ENCODE peak calls at places on chromosomes 11 and 22, in ten cellular contexts. R, Z, W, T, C, B, E, F, J and G are unnamed samples.

GRCh38 chr11:43576834-43577521 is 103.6 kb upstream of the HSD17B12 start:
- DNase-seq in R (no peak), J (no peak), C (peak), B (no peak), F (peak), Z (no peak), T (no peak), E (peak), W (peak), G (peak)

GRCh38 chr22:25881353-25881752 is 139.4 kb downstream of the MYO18B start:
- DNase-seq in F (no peak), Z (no peak), R (no peak), B (no peak), J (no peak), T (no peak), C (no peak), W (no peak), E (no peak), G (no peak)

GRCh38 chr22:19448076-19448607 is 631 bp upstream of the C22orf39 start:
- DNase-seq in B (no peak), T (peak), J (no peak), R (no peak), F (peak), W (peak), Z (no peak), C (peak), E (peak), G (peak)

GRCh38 chr22:49701380-49702067 is 126.1 kb downstream of the BRD1 start:
- DNase-seq in Z (no peak), W (no peak), C (peak), E (no peak), R (no peak), F (no peak), T (no peak), B (no peak), J (no peak), G (no peak)

GRCh38 chr22:27718186-27719032 is 83.1 kb downstream of the MN1 start:
- DNase-seq in W (peak), Z (peak), F (no peak), J (no peak), T (peak), C (peak), R (peak), B (peak), E (peak), G (no peak)

GRCh38 chr11:73114835-73115220 is 27.3 kb downstream of the FCHSD2 start:
- DNase-seq in T (no peak), F (no peak), B (no peak), Z (no peak), C (no peak), E (no peak), W (no peak), R (no peak), J (no peak), G (no peak)

GRCh38 chr11:19769820-19770219 is 57.2 kb downstream of the NAV2 start:
- DNase-seq in W (peak), C (peak), R (no peak), Z (no peak), F (no peak), T (no peak), J (no peak), B (no peak), E (peak), G (no peak)

GRCh38 chr22:49963647-49964026 is 3.1 kb downstream of the PIM3 start:
- DNase-seq in R (peak), C (no peak), Z (no peak), T (peak), W (no peak), J (no peak), E (no peak), B (no peak), F (no peak), G (no peak)

GRCh38 chr11:12167098-12167999 is 57.0 kb downstream of the MICAL2 start:
- DNase-seq in T (no peak), W (peak), Z (no peak), B (no peak), C (peak), J (no peak), R (no peak), E (peak), F (no peak), G (peak)

GRCh38 chr11:129440028-129440630 is 64.5 kb downstream of the BARX2 start:
- DNase-seq in W (no peak), Z (no peak), B (no peak), J (peak), F (no peak), T (peak), E (no peak), R (no peak), C (peak), G (no peak)

GRCh38 chr11:19673924-19674390 is 38.7 kb upstream of the NAV2 start:
- DNase-seq in T (peak), F (no peak), B (peak), E (peak), W (peak), C (no peak), J (no peak), R (no peak), Z (peak), G (no peak)

GRCh38 chr22:27336151-27337090 is 465.1 kb downstream of the MN1 start:
- DNase-seq in E (no peak), C (peak), F (no peak), J (no peak), Z (no peak), R (no peak), T (no peak), W (peak), B (no peak), G (no peak)

GRCh38 chr11:28632338-28632737 is 524.1 kb downstream of the METTL15 start:
- DNase-seq in J (no peak), R (no peak), F (no peak), B (no peak), W (no peak), E (no peak), Z (no peak), C (peak), T (no peak), G (no peak)

GRCh38 chr11:60795291-60795690 is 10.2 kb downstream of the MS4A10 start:
- DNase-seq in T (no peak), Z (no peak), F (no peak), E (no peak), C (no peak), B (no peak), R (no peak), J (no peak), W (no peak), G (no peak)

GRCh38 chr22:44162960-44163359 is 17.8 kb upstream of the PARVG start:
- DNase-seq in B (no peak), C (no peak), R (no peak), Z (no peak), E (no peak), W (no peak), T (no peak), J (no peak), F (no peak), G (no peak)

GRCh38 chr11:95821640-95822039 is 31.3 kb downstream of the CEP57 start:
- DNase-seq in C (peak), Z (no peak), J (no peak), W (peak), E (peak), R (no peak), F (no peak), B (no peak), T (no peak), G (no peak)

GRCh38 chr11:73239111-73239521 is 21.0 kb downstream of the P2RY2 start:
- DNase-seq in E (no peak), Z (no peak), B (peak), R (no peak), T (no peak), C (no peak), F (no peak), J (no peak), W (no peak), G (no peak)

GRCh38 chr22:43971112-43971511 is 15.9 kb downstream of the SAMM50 start:
- DNase-seq in F (no peak), B (no peak), W (no peak), Z (no peak), C (no peak), R (no peak), E (no peak), T (no peak), J (no peak), G (no peak)

GRCh38 chr11:124762624-124763155 is 600 bp upstream of the ESAM start:
- DNase-seq in B (no peak), T (no peak), E (no peak), C (peak), R (no peak), W (no peak), F (no peak), J (no peak), Z (no peak), G (no peak)

GRCh38 chr11:3157381-3158130 is 7.6 kb downstream of the OSBPL5 start:
- DNase-seq in W (peak), F (no peak), Z (peak), B (no peak), J (no peak), R (no peak), E (no peak), C (peak), T (peak), G (peak)

GRCh38 chr11:6617315-6617781 is 1.9 kb downstream of the TPP1 start:
- DNase-seq in Z (no peak), F (no peak), J (no peak), R (no peak), C (no peak), B (no peak), E (no peak), T (no peak), W (no peak), G (no peak)

GRCh38 chr11:46366260-46366659 is 15.2 kb upstream of the MDK start:
- DNase-seq in T (no peak), Z (no peak), E (no peak), F (no peak), R (no peak), C (no peak), J (no peak), B (no peak), W (no peak), G (no peak)

GRCh38 chr22:23549198-23549595 is 30.9 kb downstream of the IGLL1 start:
- DNase-seq in E (no peak), T (no peak), J (no peak), W (no peak), B (peak), Z (no peak), F (peak), C (no peak), R (no peak), G (no peak)

GRCh38 chr11:30579348-30579747 is 6.8 kb downstream of the MPPED2 start:
- DNase-seq in C (no peak), W (no peak), B (no peak), T (no peak), E (no peak), J (no peak), Z (no peak), F (no peak), R (no peak), G (no peak)

GRCh38 chr11:46736615-46737014 is 17.6 kb downstream of the F2 start:
- DNase-seq in E (no peak), J (no peak), C (peak), F (no peak), Z (no peak), W (peak), B (no peak), T (no peak), R (no peak), G (no peak)

GRCh38 chr22:22578702-22579424 is 19.8 kb upstream of the PRAME start:
- DNase-seq in F (no peak), J (no peak), W (peak), E (peak), T (no peak), C (no peak), R (no peak), Z (peak), B (no peak), G (no peak)

GRCh38 chr11:35412285-35412684 is 7.1 kb downstream of the SLC1A2 start:
- DNase-seq in C (peak), E (peak), W (peak), T (no peak), J (no peak), R (no peak), B (no peak), F (no peak), Z (no peak), G (no peak)

GRCh38 chr22:50728523-50728931 is 9.5 kb upstream of the ACR start:
- DNase-seq in T (no peak), Z (no peak), F (no peak), W (no peak), C (no peak), J (no peak), R (no peak), B (peak), E (no peak), G (no peak)

GRCh38 chr22:43110927-43111623 is 525 bp downstream of the BIK start:
- DNase-seq in J (no peak), F (no peak), C (peak), E (no peak), B (no peak), T (peak), Z (no peak), W (no peak), R (no peak), G (peak)

GRCh38 chr11:48001438-48002021 is 21.2 kb downstream of the PTPRJ start:
- DNase-seq in Z (no peak), R (no peak), J (no peak), E (peak), C (no peak), T (peak), F (no peak), B (no peak), W (peak), G (peak)

GRCh38 chr11:17753153-17753552 is 18.6 kb downstream of the KCNC1 start:
- DNase-seq in F (no peak), R (no peak), J (no peak), Z (peak), T (no peak), B (no peak), E (no peak), W (no peak), C (no peak), G (no peak)

DNA sequence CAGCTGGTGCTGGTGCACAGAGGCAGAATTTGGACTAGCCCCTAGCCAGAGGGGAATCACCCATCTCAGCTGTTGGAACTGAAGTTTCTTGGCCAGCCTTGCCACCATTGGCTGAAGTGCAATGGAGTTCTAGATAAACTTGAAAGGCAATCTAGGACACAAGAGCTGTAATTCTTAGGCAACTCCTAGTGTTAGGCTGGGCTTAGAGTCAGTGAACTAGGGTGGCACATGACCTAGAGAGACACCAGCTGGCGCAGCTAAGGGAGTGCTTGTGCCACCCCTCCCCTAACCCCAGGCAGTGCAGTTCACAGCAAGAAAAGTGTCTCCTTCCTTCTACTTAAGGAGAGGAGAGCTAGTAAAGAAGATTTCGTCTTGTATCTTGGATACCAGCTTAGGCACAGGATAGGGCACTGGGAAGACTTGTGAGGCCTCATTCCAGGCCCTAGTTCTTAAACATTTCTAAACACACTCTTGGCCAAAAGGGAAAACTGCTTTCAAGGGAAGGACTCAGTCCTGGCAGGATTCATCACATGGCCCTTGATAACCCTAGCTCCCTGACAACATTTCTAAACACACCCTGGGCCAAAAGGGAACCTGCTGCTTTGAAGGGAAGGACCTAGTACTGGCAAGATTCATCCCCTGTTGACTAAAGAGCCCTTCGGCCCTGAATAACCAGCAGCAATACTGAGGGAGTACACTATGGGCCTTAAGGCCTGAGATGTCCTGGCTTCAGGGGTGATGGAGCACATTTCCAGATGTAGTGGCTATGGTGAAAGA is 53.4 kb downstream of the XRRA1 start:
- DNase-seq in E (no peak), W (no peak), Z (no peak), R (no peak), J (no peak), B (no peak), C (no peak), T (no peak), F (no peak), G (no peak)
- TF ChIP-seq CTCF in E (no peak), W (no peak), Z (no peak), R (no peak), J (no peak), B (no peak), C (no peak), T (no peak), F (no peak), G (no peak)

GRCh38 chr22:41830174-41830573 is 2.7 kb upstream of the SREBF2 start:
- DNase-seq in T (no peak), C (no peak), F (no peak), Z (no peak), R (no peak), B (no peak), W (no peak), J (no peak), E (no peak), G (no peak)
- TF ChIP-seq CTCF in T (no peak), C (no peak), F (peak), Z (no peak), R (no peak), B (no peak), W (no peak), J (peak), E (no peak), G (no peak)

DNA sequence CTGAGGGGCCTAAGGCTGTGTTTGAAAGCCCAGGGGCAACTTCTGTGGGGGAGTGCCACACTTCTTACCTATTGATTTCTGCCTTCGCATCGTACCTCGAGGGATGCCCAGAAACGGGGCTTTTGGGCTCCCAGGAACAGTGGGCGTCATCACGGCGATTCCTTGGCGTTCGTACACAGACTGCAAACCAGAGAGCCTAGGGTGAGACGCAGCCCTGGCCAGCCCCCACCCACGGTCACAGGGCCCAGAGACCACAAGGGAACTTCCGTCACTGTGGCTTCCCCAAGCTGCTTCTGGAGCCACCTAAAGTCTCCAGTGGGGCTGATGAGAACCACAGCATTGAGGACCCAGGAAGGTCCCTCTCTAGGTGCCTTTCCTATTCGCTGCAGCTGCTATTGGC is 91.9 kb downstream of the CTTN start:
- DNase-seq in F (peak), C (no peak), T (no peak), B (no peak), Z (peak), J (no peak), R (no peak), E (no peak), W (no peak), G (peak)
- TF ChIP-seq CTCF in F (no peak), C (no peak), T (no peak), B (no peak), Z (no peak), J (no peak), R (no peak), E (no peak), W (no peak), G (no peak)

DNA sequence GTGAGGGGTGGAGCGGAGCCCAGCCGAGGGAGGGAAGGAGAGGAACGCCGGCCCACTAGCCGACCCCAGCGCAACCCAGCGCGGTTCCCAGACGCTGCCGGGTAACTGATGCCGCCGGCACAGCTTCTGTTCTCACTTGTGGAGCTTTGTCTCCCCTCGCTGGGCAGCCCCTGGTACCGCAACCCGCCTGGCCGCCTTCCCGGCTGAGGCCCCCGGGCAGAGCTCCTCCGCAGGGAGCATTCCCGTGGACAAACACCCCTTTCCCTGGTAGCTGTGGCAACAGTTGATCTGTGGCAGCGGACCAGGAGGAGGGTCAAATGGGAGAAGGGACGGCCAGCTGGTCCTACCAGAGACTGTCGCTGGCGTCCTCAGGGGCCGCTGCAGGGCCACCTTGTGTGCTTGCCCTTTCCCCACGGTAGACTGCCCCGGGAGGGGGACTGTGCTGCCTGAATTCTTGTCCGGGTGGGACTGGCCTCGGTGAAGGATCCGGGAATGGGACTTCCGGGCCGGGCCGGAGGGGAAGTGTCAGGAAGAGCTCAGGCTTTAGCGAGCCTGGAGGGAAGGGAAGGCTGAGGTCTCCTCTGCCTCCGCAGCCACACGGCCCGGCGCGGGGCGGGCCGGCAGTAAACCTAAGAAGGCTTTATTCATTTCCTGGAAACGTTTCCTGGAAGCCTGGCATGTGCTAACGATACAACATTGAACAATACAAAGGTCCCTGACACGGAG is 468.0 kb downstream of the OPCML start:
- DNase-seq in J (peak), E (peak), B (peak), R (peak), Z (peak), W (peak), F (no peak), T (no peak), C (no peak), G (peak)
- TF ChIP-seq CTCF in J (peak), E (peak), B (peak), R (peak), Z (peak), W (peak), F (peak), T (peak), C (peak), G (peak)

DNA sequence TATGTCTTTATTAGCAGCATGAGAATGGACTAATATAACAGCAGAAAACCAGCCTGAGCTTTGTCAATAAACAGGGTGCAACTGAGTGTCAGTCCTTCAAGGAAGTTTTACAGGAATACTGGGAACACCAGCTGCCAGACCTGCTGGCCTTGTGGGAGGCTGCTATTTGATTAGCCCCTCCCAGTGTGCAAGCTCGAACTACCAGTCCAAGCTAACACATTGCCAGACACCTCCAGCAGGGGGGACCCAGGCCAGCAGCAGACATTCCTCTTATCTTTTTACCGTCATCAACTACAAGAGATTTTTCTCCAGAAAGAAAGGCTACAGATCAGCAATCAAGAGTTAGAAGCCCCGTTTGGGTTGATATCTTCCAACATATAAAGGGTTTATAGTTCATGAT is 942.8 kb upstream of the TENM4 start:
- DNase-seq in E (no peak), C (no peak), F (no peak), W (no peak), R (no peak), J (no peak), T (peak), Z (no peak), B (no peak), G (no peak)
- TF ChIP-seq CTCF in E (no peak), C (no peak), F (no peak), W (no peak), R (no peak), J (no peak), T (no peak), Z (no peak), B (no peak), G (no peak)

GRCh38 chr22:47089796-47090460 is 327.5 kb downstream of the TBC1D22A start:
- DNase-seq in T (no peak), B (no peak), R (no peak), W (no peak), F (no peak), E (no peak), Z (no peak), J (no peak), C (no peak), G (no peak)

GRCh38 chr22:47089374-47089773 is 326.9 kb downstream of the TBC1D22A start:
- DNase-seq in W (no peak), E (no peak), F (no peak), J (no peak), C (no peak), Z (no peak), B (no peak), T (no peak), R (no peak), G (no peak)

GRCh38 chr22:47090591-47091240 is 328.3 kb downstream of the TBC1D22A start:
- DNase-seq in E (peak), F (no peak), R (no peak), J (no peak), Z (no peak), B (no peak), C (no peak), W (peak), T (no peak), G (peak)

GRCh38 chr22:47086596-47087248 is 324.3 kb downstream of the TBC1D22A start:
- DNase-seq in F (no peak), C (no peak), E (no peak), B (no peak), J (no peak), Z (no peak), R (no peak), T (no peak), W (no peak), G (no peak)

GRCh38 chr22:47088480-47089145 is 326.2 kb downstream of the TBC1D22A start:
- DNase-seq in B (no peak), E (no peak), J (no peak), T (no peak), R (no peak), F (no peak), C (no peak), Z (no peak), W (no peak), G (no peak)
- TF ChIP-seq CTCF in B (no peak), E (no peak), J (no peak), T (no peak), R (no peak), F (no peak), C (no peak), Z (no peak), W (no peak), G (no peak)